ENCODE peak calls at places on chromosomes 5 and 9, in ten cellular contexts. W is B cell; V is CD4-positive, alpha-beta memory T cell; C is HCEC 1CT; K is foreskin keratinocyte; Y is ACHN; H is activated gamma-delta T cell treated with Interleukin-2 at 50 U/mL for 16 hours; L is M059J; Z is H54; O is COR-L47. A is an unnamed sample.

GRCh38 chr5:112787261-112787660 is 49.6 kb downstream of the APC start:
- DNase-seq in W (no peak), V (no peak), C (peak; percentile 88), K (peak; percentile 30), Y (no peak), H (no peak), L (peak; percentile 35), Z (no peak), O (no peak), A (no peak)

GRCh38 chr9:122580360-122580759 is 2.8 kb downstream of the OR1L8 start:
- DNase-seq in W (no peak), V (no peak), C (peak; percentile 84), K (peak; percentile 76), Y (peak; percentile 54), H (no peak), L (peak; percentile 72), Z (peak; percentile 30), O (no peak), A (peak; percentile 53)

GRCh38 chr9:132018957-132019405 is 60.7 kb downstream of the MED27 start:
- DNase-seq in W (no peak), V (no peak), C (no peak), K (no peak), Y (no peak), H (no peak), L (peak; percentile 41), Z (no peak), O (no peak), A (no peak)

GRCh38 chr5:150312518-150312917 is 9.8 kb upstream of the ARSI start:
- DNase-seq in W (no peak), V (no peak), C (no peak), K (no peak), Y (no peak), H (no peak), L (no peak), Z (no peak), O (no peak), A (no peak)

GRCh38 chr9:129549139-129549538 is 71.8 kb downstream of the C9orf50 start:
- DNase-seq in W (no peak), V (no peak), C (no peak), K (no peak), Y (no peak), H (no peak), L (no peak), Z (no peak), O (no peak), A (no peak)

GRCh38 chr5:175860531-175861045 is 10.8 kb upstream of the CPLX2 start:
- DNase-seq in W (no peak), V (no peak), C (no peak), K (no peak), Y (no peak), H (no peak), L (no peak), Z (no peak), O (no peak), A (no peak)

GRCh38 chr5:141491323-141492167 is 2.7 kb downstream of the PCDHGC5 start:
- DNase-seq in W (no peak), V (no peak), C (no peak), K (no peak), Y (no peak), H (no peak), L (no peak), Z (no peak), O (no peak), A (no peak)

GRCh38 chr9:89426389-89426961 is 71.4 kb downstream of the SEMA4D start:
- DNase-seq in W (peak; percentile 69), V (no peak), C (no peak), K (no peak), Y (no peak), H (peak; percentile 34), L (no peak), Z (no peak), O (no peak), A (no peak)

GRCh38 chr9:120378680-120379079 is 201.3 kb downstream of the CDK5RAP2 start:
- DNase-seq in W (no peak), V (no peak), C (no peak), K (no peak), Y (no peak), H (no peak), L (no peak), Z (no peak), O (no peak), A (no peak)

GRCh38 chr5:41517909-41518308 is 7.5 kb upstream of the PLCXD3 start:
- DNase-seq in W (no peak), V (no peak), C (peak; percentile 25), K (no peak), Y (no peak), H (no peak), L (peak; percentile 26), Z (no peak), O (no peak), A (peak; percentile 17)

GRCh38 chr5:122170630-122171029 is 41.3 kb downstream of the ZNF474 start:
- DNase-seq in W (no peak), V (no peak), C (no peak), K (peak; percentile 67), Y (peak; percentile 41), H (no peak), L (peak; percentile 80), Z (no peak), O (no peak), A (no peak)

GRCh38 chr5:146825033-146825432 is 53.5 kb downstream of the PPP2R2B start:
- DNase-seq in W (no peak), V (no peak), C (no peak), K (no peak), Y (peak; percentile 37), H (no peak), L (no peak), Z (peak; percentile 16), O (no peak), A (peak; percentile 36)

GRCh38 chr9:113907282-113907681 is 31.2 kb downstream of the ZNF618 start:
- DNase-seq in W (no peak), V (no peak), C (no peak), K (no peak), Y (no peak), H (no peak), L (peak; percentile 47), Z (no peak), O (no peak), A (no peak)

GRCh38 chr9:14396171-14396570 is 82.2 kb upstream of the NFIB start:
- DNase-seq in W (no peak), V (no peak), C (no peak), K (no peak), Y (no peak), H (no peak), L (no peak), Z (no peak), O (no peak), A (no peak)

GRCh38 chr5:131196331-131196730 is 25.6 kb downstream of the LYRM7 start:
- DNase-seq in W (no peak), V (no peak), C (peak; percentile 56), K (no peak), Y (no peak), H (no peak), L (no peak), Z (no peak), O (no peak), A (no peak)

GRCh38 chr9:136532799-136533774 is 12.8 kb downstream of the NOTCH1 start:
- DNase-seq in W (no peak), V (peak; percentile 56), C (no peak), K (no peak), Y (no peak), H (peak; percentile 35), L (no peak), Z (no peak), O (no peak), A (peak; percentile 10)

GRCh38 chr9:112360047-112360804 is 19.7 kb upstream of the HSDL2 start:
- DNase-seq in W (no peak), V (no peak), C (peak; percentile 28), K (peak; percentile 88), Y (no peak), H (no peak), L (peak; percentile 85), Z (no peak), O (no peak), A (no peak)

GRCh38 chr5:143652104-143652700 is 159.8 kb upstream of the HMHB1 start:
- DNase-seq in W (no peak), V (no peak), C (no peak), K (peak; percentile 29), Y (no peak), H (no peak), L (peak; percentile 63), Z (no peak), O (no peak), A (no peak)

GRCh38 chr5:181088289-181088688 is 42.7 kb downstream of the OR2V1 start:
- DNase-seq in W (no peak), V (no peak), C (peak; percentile 11), K (no peak), Y (peak; percentile 16), H (no peak), L (peak; percentile 11), Z (peak; percentile 49), O (no peak), A (peak; percentile 11)

GRCh38 chr9:105205787-105206511 is 38.5 kb upstream of the SLC44A1 start:
- DNase-seq in W (no peak), V (no peak), C (peak; percentile 95), K (no peak), Y (no peak), H (no peak), L (peak; percentile 34), Z (no peak), O (no peak), A (no peak)

GRCh38 chr5:77986261-77986660 is 210.1 kb upstream of the TBCA start:
- DNase-seq in W (no peak), V (no peak), C (no peak), K (no peak), Y (no peak), H (no peak), L (no peak), Z (no peak), O (no peak), A (no peak)

GRCh38 chr9:115694014-115694413 is 459.6 kb upstream of the PAPPA start:
- DNase-seq in W (no peak), V (no peak), C (peak; percentile 84), K (peak; percentile 59), Y (peak; percentile 7), H (no peak), L (peak; percentile 89), Z (no peak), O (peak; percentile 24), A (peak; percentile 12)

GRCh38 chr5:36722913-36723312 is 116.5 kb downstream of the SLC1A3 start:
- DNase-seq in W (peak; percentile 42), V (no peak), C (no peak), K (no peak), Y (no peak), H (no peak), L (peak; percentile 58), Z (no peak), O (no peak), A (peak; percentile 8)

GRCh38 chr9:7117676-7118561 is 360.1 kb downstream of the KDM4C start:
- DNase-seq in W (no peak), V (no peak), C (peak; percentile 69), K (peak; percentile 71), Y (no peak), H (no peak), L (no peak), Z (no peak), O (peak; percentile 12), A (no peak)

GRCh38 chr5:180291943-180292831 is at the start of gene MAPK9:
- DNase-seq in W (peak; percentile 84), V (peak; percentile 85), C (peak; percentile 77), K (peak; percentile 41), Y (peak; percentile 80), H (peak; percentile 80), L (peak; percentile 74), Z (peak; percentile 83), O (peak; percentile 82), A (peak; percentile 84)

GRCh38 chr5:68169898-68170297 is 45.7 kb upstream of the PIK3R1 start:
- DNase-seq in W (no peak), V (no peak), C (no peak), K (no peak), Y (no peak), H (no peak), L (no peak), Z (no peak), O (no peak), A (no peak)

GRCh38 chr9:81724242-81724889 is 35.0 kb upstream of the TLE1 start:
- DNase-seq in W (no peak), V (no peak), C (no peak), K (no peak), Y (no peak), H (no peak), L (no peak), Z (no peak), O (no peak), A (peak; percentile 14)

GRCh38 chr9:26801772-26802171 is 90.8 kb downstream of the CAAP1 start:
- DNase-seq in W (no peak), V (no peak), C (no peak), K (no peak), Y (no peak), H (no peak), L (no peak), Z (no peak), O (no peak), A (no peak)